ENCODE peak calls at places on chromosomes 12 and 14, in six cellular contexts. G, V, P, X, K and C are unnamed samples.

GRCh38 chr12:130764475-130765185 is 48.5 kb upstream of the RIMBP2 start:
- DNase-seq in K (no peak), V (no peak), P (no peak), G (no peak), X (no peak), C (peak)

GRCh38 chr12:81953541-81953940 is 194.4 kb upstream of the PPFIA2 start:
- DNase-seq in K (no peak), P (no peak), X (no peak), V (no peak), G (no peak), C (no peak)

GRCh38 chr12:26047401-26048226 is 77.2 kb downstream of the BHLHE41 start:
- DNase-seq in K (no peak), G (no peak), X (no peak), V (no peak), P (no peak), C (no peak)

GRCh38 chr12:9740109-9740750 is 7.3 kb upstream of the CLECL1 start:
- DNase-seq in V (peak), X (no peak), G (no peak), P (no peak), K (no peak), C (no peak)

GRCh38 chr14:64388533-64389243 is 535 bp downstream of the MTHFD1 start:
- DNase-seq in P (no peak), X (peak), K (no peak), V (peak), G (no peak), C (peak)

GRCh38 chr14:98959958-98960616 is 311.9 kb downstream of the BCL11B start:
- DNase-seq in P (no peak), K (no peak), G (no peak), X (no peak), V (no peak), C (no peak)

GRCh38 chr12:1933342-1933992 is 15.0 kb upstream of the CACNA2D4 start:
- DNase-seq in G (no peak), K (no peak), V (peak), P (no peak), X (no peak), C (no peak)

GRCh38 chr14:98133806-98134205 is 1138.2 kb downstream of the BCL11B start:
- DNase-seq in G (no peak), V (no peak), K (no peak), P (no peak), X (no peak), C (no peak)

GRCh38 chr12:55068416-55069010 is 48.7 kb downstream of the NEUROD4 start:
- DNase-seq in P (no peak), V (peak), K (no peak), G (no peak), X (no peak), C (peak)

GRCh38 chr12:101828463-101829196 is 2.1 kb downstream of the GNPTAB start:
- DNase-seq in P (no peak), G (no peak), V (no peak), X (no peak), K (no peak), C (no peak)

GRCh38 chr12:43884683-43885410 is 49.0 kb downstream of the TMEM117 start:
- DNase-seq in V (peak), X (no peak), K (no peak), G (no peak), P (no peak), C (no peak)

GRCh38 chr12:74964390-74964789 is 245.2 kb downstream of the KCNC2 start:
- DNase-seq in P (no peak), G (no peak), V (no peak), K (no peak), X (no peak), C (no peak)

GRCh38 chr14:23183479-23183878 is at the start of gene SLC7A8:
- DNase-seq in X (peak), P (peak), K (no peak), G (no peak), V (peak), C (peak)

GRCh38 chr12:46774011-46774633 is 51.7 kb downstream of the SLC38A4 start:
- DNase-seq in V (no peak), K (no peak), X (no peak), P (no peak), G (no peak), C (peak)

GRCh38 chr12:58302487-58303011 is 361.2 kb downstream of the ATP23 start:
- DNase-seq in X (no peak), K (no peak), P (no peak), V (peak), G (no peak), C (no peak)

GRCh38 chr12:107704056-107704455 is 18.5 kb downstream of the PWP1 start:
- DNase-seq in P (no peak), K (no peak), G (no peak), X (no peak), V (no peak), C (no peak)

GRCh38 chr12:131353826-131354225 is 357.1 kb upstream of the SFSWAP start:
- DNase-seq in K (peak), X (no peak), P (no peak), V (no peak), G (no peak), C (no peak)

GRCh38 chr14:28294834-28295440 is 471.6 kb upstream of the FOXG1 start:
- DNase-seq in P (no peak), G (no peak), V (no peak), X (no peak), K (no peak), C (peak)

GRCh38 chr14:104972301-104973211 is 5.6 kb downstream of the AHNAK2 start:
- DNase-seq in G (peak), P (no peak), X (no peak), V (peak), K (no peak), C (no peak)

GRCh38 chr14:39029789-39030188 is 73.2 kb downstream of the SEC23A start:
- DNase-seq in P (no peak), V (no peak), G (no peak), X (no peak), K (no peak), C (no peak)

GRCh38 chr12:47082963-47083621 is 3.3 kb upstream of the AMIGO2 start:
- DNase-seq in K (no peak), G (no peak), P (no peak), V (no peak), X (no peak), C (peak)

GRCh38 chr14:68692916-68693771 is 99.7 kb downstream of the ZFP36L1 start:
- DNase-seq in G (no peak), V (no peak), P (no peak), K (no peak), X (no peak), C (peak)

GRCh38 chr12:94172973-94173372 is 24.6 kb downstream of the PLXNC1 start:
- DNase-seq in X (no peak), G (no peak), P (no peak), V (no peak), K (no peak), C (peak)

GRCh38 chr12:52501490-52501889 is 8.4 kb upstream of the KRT6A start:
- DNase-seq in K (no peak), V (no peak), G (no peak), P (no peak), X (no peak), C (no peak)

GRCh38 chr12:65881965-65882413 is 57.7 kb downstream of the HMGA2 start:
- DNase-seq in G (peak), K (peak), X (no peak), V (peak), P (no peak), C (peak)

GRCh38 chr14:58638231-58639205 is 756 bp downstream of the DACT1 start:
- DNase-seq in G (peak), X (no peak), K (no peak), V (peak), P (peak), C (peak)

GRCh38 chr12:27960822-27961221 is 11.7 kb downstream of the PTHLH start:
- DNase-seq in V (no peak), P (no peak), X (no peak), K (no peak), G (no peak), C (no peak)

GRCh38 chr14:39491134-39491541 is 58.9 kb upstream of the FBXO33 start:
- DNase-seq in G (no peak), K (no peak), X (no peak), V (peak), P (no peak), C (peak)

GRCh38 chr12:31783996-31784645 is 55.3 kb upstream of the AMN1 start:
- DNase-seq in X (no peak), G (no peak), V (no peak), P (no peak), K (no peak), C (no peak)

GRCh38 chr12:26276709-26277108 is 81.3 kb downstream of the SSPN start:
- DNase-seq in G (no peak), P (no peak), V (no peak), X (no peak), K (no peak), C (peak)